ENCODE peak calls at places on chromosomes 6 and 20, in ten cellular contexts. One of them, this sample, is unnamed. For H3K4me1, the result is how much of the 10 kb centered on the place peaks cover.

GRCh38 chr20:52226370-52226769 is 34.8 kb upstream of the ZFP64 start:
- DNase-seq in tibial nerve: no peak
- DNase-seq in testis: no peak
- DNase-seq in stomach: no peak
- DNase-seq in heart left ventricle: no peak
- DNase-seq in A549: no peak
- DNase-seq in ovary: no peak
- DNase-seq in body of pancreas: no peak
- DNase-seq in IMR-90: no peak
- DNase-seq in breast epithelium: no peak
- DNase-seq in this sample: no peak

GRCh38 chr6:108594640-108595039 is 33.9 kb downstream of the FOXO3 start:
- DNase-seq in ovary: no peak
- DNase-seq in body of pancreas: peak
- DNase-seq in tibial nerve: no peak
- DNase-seq in IMR-90: no peak
- DNase-seq in stomach: peak
- DNase-seq in testis: no peak
- DNase-seq in A549: no peak
- DNase-seq in heart left ventricle: peak
- DNase-seq in breast epithelium: no peak
- DNase-seq in this sample: no peak

GRCh38 chr20:25867776-25868649 is 171.4 kb upstream of the ZNF337 start:
- DNase-seq in stomach: peak
- DNase-seq in heart left ventricle: peak
- DNase-seq in breast epithelium: no peak
- DNase-seq in IMR-90: peak
- DNase-seq in body of pancreas: peak
- DNase-seq in tibial nerve: peak
- DNase-seq in A549: peak
- DNase-seq in testis: peak
- DNase-seq in ovary: peak
- DNase-seq in this sample: peak

GRCh38 chr20:14612389-14612788 is 275.0 kb upstream of the FLRT3 start:
- DNase-seq in A549: no peak
- DNase-seq in breast epithelium: no peak
- DNase-seq in IMR-90: peak
- DNase-seq in testis: no peak
- DNase-seq in ovary: no peak
- DNase-seq in tibial nerve: no peak
- DNase-seq in heart left ventricle: no peak
- DNase-seq in stomach: no peak
- DNase-seq in body of pancreas: no peak
- DNase-seq in this sample: no peak

GRCh38 chr20:45077559-45077958 is 23.4 kb downstream of the KCNS1 start:
- DNase-seq in breast epithelium: no peak
- DNase-seq in testis: no peak
- DNase-seq in tibial nerve: no peak
- DNase-seq in IMR-90: no peak
- DNase-seq in ovary: no peak
- DNase-seq in body of pancreas: no peak
- DNase-seq in heart left ventricle: no peak
- DNase-seq in A549: no peak
- DNase-seq in stomach: no peak
- DNase-seq in this sample: no peak

GRCh38 chr6:122285292-122285913 is 114.0 kb upstream of the HSF2 start:
- DNase-seq in IMR-90: no peak
- DNase-seq in breast epithelium: no peak
- DNase-seq in body of pancreas: no peak
- DNase-seq in A549: no peak
- DNase-seq in heart left ventricle: no peak
- DNase-seq in ovary: no peak
- DNase-seq in testis: no peak
- DNase-seq in tibial nerve: peak
- DNase-seq in stomach: no peak
- DNase-seq in this sample: peak

GRCh38 chr6:155224031-155224451 is 39.8 kb upstream of the CLDN20 start:
- DNase-seq in stomach: no peak
- DNase-seq in ovary: no peak
- DNase-seq in body of pancreas: no peak
- DNase-seq in heart left ventricle: no peak
- DNase-seq in tibial nerve: no peak
- DNase-seq in breast epithelium: no peak
- DNase-seq in testis: no peak
- DNase-seq in A549: no peak
- DNase-seq in IMR-90: peak
- DNase-seq in this sample: no peak

GRCh38 chr6:133983099-133983939 is 30.3 kb downstream of the TBPL1 start:
- DNase-seq in ovary: no peak
- DNase-seq in IMR-90: peak
- DNase-seq in testis: no peak
- DNase-seq in tibial nerve: no peak
- DNase-seq in heart left ventricle: no peak
- DNase-seq in A549: no peak
- DNase-seq in stomach: no peak
- DNase-seq in body of pancreas: no peak
- DNase-seq in breast epithelium: no peak
- DNase-seq in this sample: no peak

DNA sequence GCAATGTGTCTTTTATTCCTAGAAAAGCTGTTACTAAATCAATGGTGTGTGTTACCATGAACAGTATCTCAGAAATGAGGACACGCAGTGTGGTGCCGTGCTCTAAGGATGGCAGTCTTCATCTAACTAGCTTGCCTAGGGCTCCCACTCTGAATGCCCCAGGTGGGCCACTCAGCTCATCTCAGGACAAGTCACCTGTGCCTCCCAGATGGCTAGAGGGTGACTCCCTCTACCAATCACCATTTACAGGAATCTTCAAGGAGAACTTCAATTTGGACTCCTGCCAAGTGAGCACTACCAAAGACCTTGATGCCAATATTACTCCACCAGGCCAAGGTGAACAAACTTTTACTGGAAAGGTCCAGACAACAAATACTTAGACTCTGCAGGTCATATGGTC is 202.8 kb upstream of the FOXQ1 start:
- DNase-seq in ovary: no peak
- DNase-seq in IMR-90: no peak
- DNase-seq in stomach: no peak
- DNase-seq in heart left ventricle: no peak
- DNase-seq in breast epithelium: no peak
- DNase-seq in body of pancreas: no peak
- DNase-seq in testis: no peak
- DNase-seq in A549: no peak
- DNase-seq in tibial nerve: no peak
- DNase-seq in this sample: no peak
- TF ChIP-seq POLR2A in ovary: no peak
- TF ChIP-seq POLR2A in IMR-90: no peak
- TF ChIP-seq POLR2A in stomach: no peak
- TF ChIP-seq POLR2A in heart left ventricle: no peak
- TF ChIP-seq POLR2A in breast epithelium: no peak
- TF ChIP-seq POLR2A in body of pancreas: no peak
- TF ChIP-seq POLR2A in testis: no peak
- TF ChIP-seq POLR2A in A549: no peak
- TF ChIP-seq POLR2A in tibial nerve: no peak
- TF ChIP-seq POLR2A in this sample: no peak

DNA sequence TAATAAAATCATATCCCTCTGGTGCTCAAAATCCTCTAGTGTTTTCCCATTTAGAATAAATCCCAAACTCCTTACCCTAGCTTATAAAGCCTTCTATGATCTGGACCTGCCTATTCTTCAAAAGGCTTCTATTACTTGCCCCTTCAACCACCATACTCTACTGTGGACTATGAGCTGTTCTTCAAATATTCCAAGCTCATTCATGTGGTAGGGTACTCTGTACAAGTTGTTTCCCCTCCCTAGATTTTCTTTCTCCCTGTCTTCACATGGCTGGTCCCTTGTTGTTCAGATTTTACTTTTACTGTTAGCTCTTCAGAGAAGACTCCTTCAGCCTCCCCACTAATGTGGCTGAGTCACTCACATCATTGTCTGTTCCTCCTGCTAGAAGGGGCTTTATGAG is 193.2 kb downstream of the OGFRL1 start:
- DNase-seq in testis: no peak
- DNase-seq in stomach: no peak
- DNase-seq in ovary: no peak
- DNase-seq in breast epithelium: no peak
- DNase-seq in tibial nerve: no peak
- DNase-seq in A549: no peak
- DNase-seq in heart left ventricle: no peak
- DNase-seq in body of pancreas: no peak
- DNase-seq in IMR-90: no peak
- DNase-seq in this sample: no peak
- H3K4me1 ChIP-seq in testis: under half
- H3K4me1 ChIP-seq in stomach: under half
- H3K4me1 ChIP-seq in ovary: under half
- H3K4me1 ChIP-seq in breast epithelium: under half
- H3K4me1 ChIP-seq in tibial nerve: under half
- H3K4me1 ChIP-seq in A549: under half
- H3K4me1 ChIP-seq in heart left ventricle: under half
- H3K4me1 ChIP-seq in body of pancreas: under half
- H3K4me1 ChIP-seq in IMR-90: under half
- H3K4me1 ChIP-seq in this sample: under half

GRCh38 chr6:132131777-132132176 is 180.6 kb upstream of the CCN2 start:
- DNase-seq in body of pancreas: no peak
- DNase-seq in testis: no peak
- DNase-seq in heart left ventricle: peak
- DNase-seq in IMR-90: peak
- DNase-seq in tibial nerve: no peak
- DNase-seq in A549: peak
- DNase-seq in stomach: no peak
- DNase-seq in ovary: peak
- DNase-seq in breast epithelium: no peak
- DNase-seq in this sample: no peak

GRCh38 chr6:132131351-132131750 is 180.2 kb upstream of the CCN2 start:
- DNase-seq in IMR-90: no peak
- DNase-seq in ovary: no peak
- DNase-seq in testis: no peak
- DNase-seq in tibial nerve: no peak
- DNase-seq in body of pancreas: no peak
- DNase-seq in heart left ventricle: no peak
- DNase-seq in stomach: no peak
- DNase-seq in A549: no peak
- DNase-seq in breast epithelium: no peak
- DNase-seq in this sample: no peak

GRCh38 chr6:132132420-132132819 is 181.2 kb upstream of the CCN2 start:
- DNase-seq in body of pancreas: no peak
- DNase-seq in tibial nerve: no peak
- DNase-seq in breast epithelium: no peak
- DNase-seq in A549: no peak
- DNase-seq in heart left ventricle: no peak
- DNase-seq in testis: no peak
- DNase-seq in stomach: no peak
- DNase-seq in IMR-90: peak
- DNase-seq in ovary: no peak
- DNase-seq in this sample: no peak

GRCh38 chr6:132128424-132128823 is 177.3 kb upstream of the CCN2 start:
- DNase-seq in stomach: no peak
- DNase-seq in ovary: no peak
- DNase-seq in heart left ventricle: no peak
- DNase-seq in tibial nerve: no peak
- DNase-seq in A549: no peak
- DNase-seq in body of pancreas: no peak
- DNase-seq in breast epithelium: no peak
- DNase-seq in testis: no peak
- DNase-seq in IMR-90: peak
- DNase-seq in this sample: no peak

DNA sequence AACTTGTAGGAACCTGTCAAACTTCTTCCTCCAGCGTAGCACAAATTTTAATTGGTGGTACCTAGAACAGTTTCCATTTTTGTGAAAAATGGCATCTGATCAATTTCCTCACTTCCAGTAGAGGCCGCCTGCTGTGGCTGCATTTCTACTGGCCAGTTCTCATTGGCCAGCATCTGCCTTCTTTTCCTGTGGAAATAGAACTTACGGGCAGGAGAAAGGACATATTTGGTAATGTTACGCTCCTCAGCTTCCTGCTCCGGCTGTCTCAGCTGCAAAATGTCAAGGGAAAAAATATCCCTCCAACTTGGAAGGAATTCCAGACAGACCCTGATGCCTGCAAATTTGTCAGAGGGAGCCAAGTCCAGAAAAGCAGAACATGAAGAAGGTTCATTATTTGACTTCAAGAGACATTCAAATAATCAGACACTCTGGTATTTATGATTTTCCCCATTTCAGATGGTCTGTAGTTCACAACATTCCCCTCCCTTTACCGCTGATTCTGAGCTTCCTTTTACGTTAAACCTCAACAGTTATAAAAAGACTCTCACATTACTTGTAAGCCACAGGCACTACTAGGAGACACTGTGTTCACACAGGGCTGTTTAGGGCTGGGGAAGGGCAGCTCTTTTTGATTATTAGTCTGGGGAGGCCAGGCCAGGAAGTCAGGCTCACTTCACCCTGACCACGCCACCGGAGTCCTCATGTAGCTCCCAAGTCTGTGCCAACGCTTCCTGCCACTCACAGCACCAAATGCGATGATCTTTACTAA is 179.5 kb upstream of the CCN2 start:
- DNase-seq in breast epithelium: no peak
- DNase-seq in stomach: no peak
- DNase-seq in IMR-90: peak
- DNase-seq in body of pancreas: no peak
- DNase-seq in A549: no peak
- DNase-seq in heart left ventricle: peak
- DNase-seq in tibial nerve: no peak
- DNase-seq in ovary: peak
- DNase-seq in testis: peak
- DNase-seq in this sample: no peak
- TF ChIP-seq POLR2A in breast epithelium: no peak
- TF ChIP-seq POLR2A in stomach: no peak
- TF ChIP-seq POLR2A in IMR-90: no peak
- TF ChIP-seq POLR2A in body of pancreas: no peak
- TF ChIP-seq POLR2A in A549: no peak
- TF ChIP-seq POLR2A in heart left ventricle: no peak
- TF ChIP-seq POLR2A in tibial nerve: no peak
- TF ChIP-seq POLR2A in ovary: no peak
- TF ChIP-seq POLR2A in testis: no peak
- TF ChIP-seq POLR2A in this sample: no peak

GRCh38 chr20:50115591-50116367 is 2.8 kb upstream of the UBE2V1 start:
- DNase-seq in stomach: peak
- DNase-seq in ovary: peak
- DNase-seq in breast epithelium: peak
- DNase-seq in tibial nerve: peak
- DNase-seq in body of pancreas: peak
- DNase-seq in testis: peak
- DNase-seq in heart left ventricle: peak
- DNase-seq in IMR-90: peak
- DNase-seq in A549: peak
- DNase-seq in this sample: peak

GRCh38 chr20:50112512-50113419 is at the start of gene UBE2V1:
- DNase-seq in testis: peak
- DNase-seq in heart left ventricle: peak
- DNase-seq in breast epithelium: peak
- DNase-seq in body of pancreas: peak
- DNase-seq in stomach: peak
- DNase-seq in ovary: peak
- DNase-seq in A549: peak
- DNase-seq in tibial nerve: peak
- DNase-seq in IMR-90: peak
- DNase-seq in this sample: peak

GRCh38 chr20:50111829-50112495 is 988 bp downstream of the UBE2V1 start:
- DNase-seq in heart left ventricle: no peak
- DNase-seq in stomach: no peak
- DNase-seq in body of pancreas: no peak
- DNase-seq in IMR-90: no peak
- DNase-seq in breast epithelium: no peak
- DNase-seq in tibial nerve: no peak
- DNase-seq in testis: no peak
- DNase-seq in A549: no peak
- DNase-seq in ovary: no peak
- DNase-seq in this sample: no peak

GRCh38 chr20:50115041-50115512 is 2.1 kb upstream of the UBE2V1 start:
- DNase-seq in breast epithelium: no peak
- DNase-seq in tibial nerve: no peak
- DNase-seq in A549: no peak
- DNase-seq in IMR-90: no peak
- DNase-seq in body of pancreas: no peak
- DNase-seq in ovary: no peak
- DNase-seq in stomach: no peak
- DNase-seq in heart left ventricle: no peak
- DNase-seq in testis: no peak
- DNase-seq in this sample: no peak

DNA sequence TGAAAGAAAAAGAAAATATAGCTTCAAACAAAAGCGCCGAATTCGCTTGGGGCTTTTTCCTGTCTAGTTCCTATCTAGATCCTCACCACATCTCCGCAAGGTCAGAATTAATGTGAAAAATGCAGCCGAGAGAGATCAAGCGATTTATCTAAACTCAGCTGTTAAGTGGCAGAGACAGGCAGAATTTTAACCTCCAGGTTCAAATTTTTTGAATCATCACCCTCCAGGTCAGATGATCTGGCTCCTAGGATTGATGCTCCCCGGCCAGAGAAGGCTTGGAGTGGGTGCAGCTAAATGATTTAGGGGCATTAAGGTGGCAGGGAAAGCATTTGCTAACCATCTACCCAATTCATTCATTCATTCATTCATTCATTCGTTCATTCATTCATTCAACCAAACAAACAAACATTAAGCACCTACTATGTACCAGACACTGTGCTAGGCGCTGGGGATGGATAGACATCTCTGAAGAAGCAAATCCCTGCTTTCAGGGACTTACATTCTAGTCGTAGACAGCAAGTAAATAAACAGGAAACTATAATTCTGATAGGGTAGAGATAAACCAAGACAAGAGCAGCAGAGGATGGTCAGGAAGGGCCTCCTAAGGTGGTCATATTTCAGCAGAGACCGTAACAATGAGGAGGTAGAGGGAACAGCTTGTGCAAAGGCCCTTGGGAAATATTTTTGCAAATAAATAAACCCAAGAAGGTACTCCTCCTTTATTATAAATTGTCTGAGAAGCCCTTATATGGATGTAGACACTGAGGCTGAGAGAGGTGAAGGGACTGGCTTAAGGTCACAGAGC is 672 bp upstream of the UBE2V1 start:
- DNase-seq in tibial nerve: no peak
- DNase-seq in IMR-90: no peak
- DNase-seq in ovary: no peak
- DNase-seq in stomach: no peak
- DNase-seq in A549: no peak
- DNase-seq in testis: no peak
- DNase-seq in breast epithelium: no peak
- DNase-seq in heart left ventricle: no peak
- DNase-seq in body of pancreas: no peak
- DNase-seq in this sample: no peak
- H3K4me1 ChIP-seq in tibial nerve: under half
- H3K4me1 ChIP-seq in IMR-90: under half
- H3K4me1 ChIP-seq in ovary: under half
- H3K4me1 ChIP-seq in stomach: half or more
- H3K4me1 ChIP-seq in A549: half or more
- H3K4me1 ChIP-seq in testis: under half
- H3K4me1 ChIP-seq in breast epithelium: under half
- H3K4me1 ChIP-seq in heart left ventricle: half or more
- H3K4me1 ChIP-seq in body of pancreas: half or more
- H3K4me1 ChIP-seq in this sample: half or more

This sample was measured in gastrocnemius medialis.